ENCODE peak calls at places on chromosomes 7 and 10, in nine cellular contexts. C is PC-3, L is iPS DF 6.9, X is GM23248, H is adipocyte, R is body of pancreas, E is fibroblast of lung, D is adrenal gland, M is endodermal cell. B is an unnamed sample. For H3K4me1, the result is how much of the 10 kb centered on the place peaks cover.

GRCh38 chr7:69624431-69624830 is 26.2 kb downstream of the AUTS2 start:
- DNase-seq in D (no peak), L (no peak), E (no peak), H (no peak), X (no peak), R (no peak), C (no peak), M (no peak), B (peak)

GRCh38 chr7:19413444-19413965 is 268.3 kb upstream of the FERD3L start:
- DNase-seq in X (no peak), C (no peak), E (peak), M (no peak), D (no peak), H (peak), L (no peak), R (no peak), B (no peak)

GRCh38 chr7:27774717-27775328 is 34.9 kb downstream of the TAX1BP1 start:
- DNase-seq in C (peak), X (peak), H (peak), L (no peak), E (peak), D (no peak), R (no peak), M (no peak), B (no peak)

GRCh38 chr7:1525409-1525808 is 5.1 kb upstream of the MAFK start:
- DNase-seq in E (no peak), L (no peak), R (no peak), H (no peak), M (no peak), D (no peak), X (no peak), C (no peak), B (no peak)

GRCh38 chr7:1130021-1130990 is 29.7 kb downstream of the ZFAND2A start:
- DNase-seq in X (no peak), C (no peak), E (no peak), D (no peak), R (no peak), L (no peak), M (no peak), H (no peak), B (no peak)

GRCh38 chr10:71562884-71563283 is 156.7 kb downstream of the C10orf105 start:
- DNase-seq in M (no peak), H (no peak), D (no peak), X (no peak), L (no peak), R (no peak), C (no peak), E (no peak), B (no peak)

GRCh38 chr10:103915794-103916193 is 2.2 kb downstream of the STN1 start:
- DNase-seq in H (no peak), R (no peak), X (no peak), C (peak), D (no peak), L (no peak), E (no peak), M (no peak), B (no peak)

GRCh38 chr7:150566123-150566522 is 1.1 kb upstream of the GIMAP4 start:
- DNase-seq in C (no peak), R (no peak), X (no peak), D (no peak), M (no peak), L (no peak), E (no peak), H (no peak), B (no peak)

GRCh38 chr7:74482629-74483401 is 29.1 kb downstream of the GTF2IRD1 start:
- DNase-seq in E (peak), M (no peak), L (no peak), C (no peak), R (no peak), H (peak), X (peak), D (peak), B (no peak)

GRCh38 chr10:118238573-118239240 is 103.4 kb downstream of the FAM204A start:
- DNase-seq in L (no peak), X (peak), C (peak), M (no peak), R (no peak), H (peak), D (peak), E (no peak), B (peak)

GRCh38 chr7:151226875-151227782 is at the start of gene ABCF2:
- DNase-seq in L (peak), M (peak), D (peak), C (peak), E (peak), H (peak), X (peak), R (peak), B (peak)

GRCh38 chr7:12564996-12565764 is 5.3 kb upstream of the SCIN start:
- DNase-seq in E (no peak), C (peak), X (no peak), D (no peak), R (no peak), M (no peak), L (no peak), H (peak), B (no peak)

GRCh38 chr7:36348256-36348655 is 41.4 kb upstream of the ANLN start:
- DNase-seq in D (no peak), H (peak), E (peak), L (no peak), X (peak), C (no peak), M (no peak), R (no peak), B (no peak)

GRCh38 chr7:142739927-142740492 is 9.3 kb upstream of the PRSS1 start:
- DNase-seq in M (no peak), X (no peak), D (no peak), C (peak), L (no peak), E (no peak), R (peak), H (no peak), B (no peak)

GRCh38 chr10:63681965-63682704 is 160.9 kb downstream of the REEP3 start:
- DNase-seq in E (peak), R (no peak), L (no peak), X (peak), C (peak), M (no peak), D (no peak), H (peak), B (no peak)

GRCh38 chr10:131786756-131787605 is 113.8 kb upstream of the PPP2R2D start:
- DNase-seq in L (no peak), C (peak), M (peak), E (peak), R (peak), D (peak), X (peak), H (peak), B (peak)

GRCh38 chr7:106284516-106285050 is at the start of gene NAMPT:
- DNase-seq in D (no peak), X (peak), H (peak), E (no peak), R (peak), L (peak), C (peak), M (peak), B (peak)

GRCh38 chr10:123792579-123792978 is 99.0 kb downstream of the CPXM2 start:
- DNase-seq in R (no peak), M (no peak), L (no peak), H (no peak), E (no peak), D (no peak), X (no peak), C (no peak), B (no peak)

GRCh38 chr10:131109746-131110145 is 201.8 kb downstream of the TCERG1L start:
- DNase-seq in H (no peak), E (no peak), L (no peak), D (peak), M (no peak), X (no peak), R (no peak), C (no peak), B (no peak)

GRCh38 chr10:79400567-79401004 is 44.8 kb downstream of the ZCCHC24 start:
- DNase-seq in M (peak), E (no peak), R (peak), X (peak), C (peak), L (no peak), H (peak), D (peak), B (peak)

GRCh38 chr7:119256001-119256400 is 1017.0 kb upstream of the KCND2 start:
- DNase-seq in D (no peak), L (no peak), C (peak), E (no peak), H (no peak), M (no peak), X (no peak), R (no peak), B (no peak)

GRCh38 chr10:113436836-113437235 is 116.0 kb upstream of the HABP2 start:
- DNase-seq in D (no peak), L (no peak), H (no peak), M (no peak), E (no peak), X (peak), C (no peak), R (no peak), B (no peak)

GRCh38 chr7:52260046-52260665 is 775.3 kb upstream of the POM121L12 start:
- DNase-seq in H (no peak), D (peak), X (no peak), L (peak), R (no peak), M (peak), E (no peak), C (peak), B (peak)

GRCh38 chr10:93993782-93994668 is at the start of gene PLCE1:
- DNase-seq in D (peak), C (peak), L (no peak), E (peak), H (peak), R (peak), M (peak), X (peak), B (peak)

GRCh38 chr7:67788689-67789088 is 792.1 kb downstream of the TYW1 start:
- DNase-seq in H (peak), E (peak), L (no peak), D (peak), X (peak), M (peak), R (no peak), C (no peak), B (peak)

GRCh38 chr7:35975851-35976454 is 175.1 kb downstream of the SEPTIN7 start:
- DNase-seq in H (peak), M (peak), C (peak), D (peak), L (peak), E (peak), R (peak), X (peak), B (peak)

GRCh38 chr7:103915958-103916357 is 73.5 kb downstream of the RELN start:
- DNase-seq in R (no peak), D (no peak), H (no peak), E (peak), X (peak), L (no peak), M (no peak), C (peak), B (no peak)

GRCh38 chr10:74825033-74825370 is 1.4 kb upstream of the KAT6B start:
- DNase-seq in X (peak), C (no peak), D (peak), H (peak), L (no peak), E (no peak), R (peak), M (no peak), B (peak)

GRCh38 chr10:58064714-58065528 is 202.8 kb downstream of the IPMK start:
- DNase-seq in R (no peak), D (peak), M (peak), L (no peak), H (peak), C (peak), E (peak), X (peak), B (peak)

GRCh38 chr7:94449151-94449725 is 54.5 kb downstream of the COL1A2 start:
- DNase-seq in H (peak), X (peak), R (no peak), M (no peak), E (peak), D (no peak), C (peak), L (no peak), B (no peak)

GRCh38 chr10:32947586-32947985 is 10.4 kb downstream of the ITGB1 start:
- DNase-seq in L (no peak), R (no peak), D (no peak), X (no peak), M (no peak), H (no peak), C (no peak), E (no peak), B (no peak)

GRCh38 chr10:46273506-46274477 is 13.0 kb upstream of the ANTXRL start:
- DNase-seq in E (no peak), L (no peak), R (no peak), M (peak), C (no peak), H (no peak), X (no peak), D (peak), B (peak)

GRCh38 chr7:33530664-33531063 is 374.7 kb upstream of the BMPER start:
- DNase-seq in X (no peak), L (no peak), H (no peak), C (no peak), M (no peak), E (no peak), R (no peak), D (no peak), B (no peak)

GRCh38 chr10:37975407-37975991 is 948 bp downstream of the ZNF25 start:
- DNase-seq in R (no peak), H (peak), X (peak), C (peak), L (no peak), D (no peak), M (no peak), E (peak), B (no peak)

GRCh38 chr10:11782793-11783557 is 40.2 kb upstream of the PROSER2 start:
- DNase-seq in D (no peak), R (no peak), H (peak), E (peak), L (no peak), X (peak), C (peak), M (peak), B (no peak)

GRCh38 chr10:22002531-22003110 is 909 bp downstream of the DNAJC1 start:
- DNase-seq in E (peak), D (peak), H (peak), C (peak), M (no peak), L (no peak), X (peak), R (no peak), B (no peak)

GRCh38 chr7:47458486-47458885 is 123.4 kb downstream of the TNS3 start:
- DNase-seq in R (no peak), H (no peak), L (no peak), X (no peak), D (no peak), E (no peak), M (no peak), C (no peak), B (no peak)
- H3K4me1 ChIP-seq in R (half or more), H (under half), L (under half), X (under half), D (half or more), E (under half), M (under half), C (under half), B (under half)

DNA sequence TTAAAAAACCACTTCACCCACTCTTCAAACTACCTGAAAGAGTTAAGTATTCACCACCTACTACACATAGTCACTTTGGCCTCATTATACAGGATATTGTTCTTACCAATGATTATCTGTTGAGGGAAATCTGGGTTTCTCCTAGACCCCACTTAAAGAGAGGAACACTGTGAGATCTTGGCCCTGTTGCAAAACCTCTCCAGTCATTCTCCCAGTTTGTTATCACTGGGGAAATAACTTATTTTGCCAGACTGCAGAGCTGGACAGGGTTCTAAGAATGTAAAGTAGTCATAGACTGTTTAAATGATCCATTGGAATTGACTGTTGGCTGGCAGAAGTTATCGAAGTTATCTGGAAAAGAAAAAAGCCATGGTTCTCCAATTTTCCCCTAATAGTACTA is 143.8 kb downstream of the HGF start:
- DNase-seq in M (no peak), X (no peak), C (no peak), D (no peak), H (peak), R (no peak), E (peak), L (no peak), B (no peak)
- H3K4me1 ChIP-seq in M (under half), X (under half), C (under half), D (under half), H (under half), R (under half), E (under half), L (under half), B (under half)

GRCh38 chr10:31761156-31761555 is 167.5 kb downstream of the ARHGAP12 start:
- DNase-seq in D (no peak), X (peak), C (no peak), H (peak), E (peak), R (no peak), M (no peak), L (no peak), B (no peak)

GRCh38 chr10:31759124-31759798 is 169.4 kb downstream of the ARHGAP12 start:
- DNase-seq in R (peak), E (peak), H (peak), C (no peak), X (peak), M (peak), D (peak), L (no peak), B (peak)

GRCh38 chr10:31758495-31758894 is 170.1 kb downstream of the ARHGAP12 start:
- DNase-seq in M (no peak), L (no peak), H (peak), E (peak), X (peak), R (no peak), C (no peak), D (no peak), B (no peak)

GRCh38 chr10:31760674-31761081 is 168.0 kb downstream of the ARHGAP12 start:
- DNase-seq in M (no peak), D (peak), C (no peak), R (no peak), H (no peak), E (no peak), X (peak), L (no peak), B (no peak)

GRCh38 chr10:31759816-31760626 is 168.6 kb downstream of the ARHGAP12 start:
- DNase-seq in D (peak), C (peak), E (peak), L (peak), H (peak), M (peak), R (peak), X (peak), B (peak)
- H3K4me1 ChIP-seq in D (under half), C (under half), E (under half), L (under half), H (under half), M (under half), R (under half), X (under half), B (under half)

DNA sequence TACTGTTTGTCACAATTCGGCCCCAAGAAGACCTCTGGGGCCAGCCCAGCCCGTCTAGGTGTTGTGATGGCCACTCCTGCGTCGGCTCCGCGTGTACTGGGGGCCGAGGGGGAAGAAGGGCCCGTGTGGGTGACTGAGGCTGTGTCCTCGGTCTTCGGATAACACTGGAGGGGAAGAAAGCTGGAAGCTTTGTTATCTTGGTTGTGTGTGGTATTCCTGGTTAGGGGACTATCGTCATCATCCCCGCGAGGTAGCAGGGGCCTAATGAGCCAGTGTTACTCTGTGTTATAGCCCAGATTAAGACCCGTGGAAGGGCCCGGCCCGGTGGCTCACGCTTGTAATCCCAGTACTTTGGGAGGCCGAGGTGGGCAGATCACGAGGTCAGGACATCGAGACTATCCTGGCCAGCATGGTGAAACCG is 854 bp downstream of the MTG1 start:
- DNase-seq in M (no peak), D (no peak), L (no peak), X (peak), E (no peak), H (no peak), C (no peak), R (no peak), B (no peak)
- H3K4me1 ChIP-seq in M (under half), D (under half), L (under half), X (under half), E (under half), H (under half), C (under half), R (under half), B (under half)

DNA sequence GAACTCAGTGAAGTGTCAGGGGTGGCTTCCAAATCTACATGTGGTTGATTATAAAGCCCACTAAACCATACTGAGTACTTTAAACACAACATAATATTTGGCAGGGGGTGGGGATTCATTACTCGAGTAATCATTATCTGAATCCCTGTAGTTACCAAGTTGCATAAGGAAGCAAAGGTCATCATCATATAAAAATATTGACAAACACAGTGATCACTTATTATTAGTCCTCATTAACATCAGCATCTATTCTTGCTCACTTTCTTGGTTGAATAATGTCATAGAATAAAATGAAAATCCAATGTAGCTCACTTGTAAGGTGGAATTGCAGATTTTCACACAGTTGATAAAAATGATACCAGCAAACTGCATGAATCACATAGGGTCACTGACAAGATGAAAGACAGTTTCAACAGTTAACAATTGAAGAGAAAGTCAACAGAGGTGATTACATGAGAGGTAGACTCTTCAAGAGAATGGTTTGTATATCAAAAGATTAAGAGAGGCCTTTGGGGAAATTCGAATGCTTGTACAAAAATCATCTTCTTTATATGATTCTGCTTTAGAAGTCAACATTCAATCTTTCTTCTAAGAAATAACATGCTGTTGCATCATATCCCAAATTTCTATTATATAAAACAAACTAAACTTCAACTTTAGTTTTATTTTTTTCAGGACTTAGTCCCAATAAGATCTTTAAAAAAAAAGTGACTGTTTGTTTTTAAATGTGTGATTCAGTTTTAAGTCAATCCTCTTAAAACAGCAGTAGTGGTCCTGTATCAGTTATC is 185.5 kb upstream of the KLF14 start:
- DNase-seq in X (no peak), M (no peak), L (no peak), H (no peak), E (no peak), R (no peak), C (no peak), D (no peak), B (no peak)
- H3K4me1 ChIP-seq in X (half or more), M (under half), L (under half), H (half or more), E (half or more), R (half or more), C (half or more), D (half or more), B (under half)

GRCh38 chr10:86285136-86285790 is 81.3 kb downstream of the GRID1 start:
- DNase-seq in H (no peak), R (no peak), E (no peak), C (no peak), M (peak), X (no peak), D (peak), L (no peak), B (peak)
- H3K4me1 ChIP-seq in H (under half), R (under half), E (under half), C (under half), M (under half), X (under half), D (under half), L (under half), B (under half)

GRCh38 chr10:69461327-69462025 is 10.2 kb downstream of the TSPAN15 start:
- DNase-seq in X (no peak), L (no peak), H (no peak), C (no peak), D (no peak), M (no peak), E (no peak), R (no peak), B (no peak)
- H3K4me1 ChIP-seq in X (under half), L (under half), H (under half), C (half or more), D (under half), M (under half), E (under half), R (half or more), B (under half)

GRCh38 chr10:17162828-17163227 is 33.2 kb upstream of the CUBN start:
- DNase-seq in H (no peak), L (no peak), R (no peak), C (no peak), M (no peak), X (no peak), E (no peak), D (no peak), B (no peak)
- H3K4me1 ChIP-seq in H (under half), L (under half), R (under half), C (under half), M (under half), X (under half), E (under half), D (under half), B (under half)

B was measured in BE2C.